ENCODE peak calls at places on chromosomes 5 and 9, in five cellular contexts. P is aorta; G is heart left ventricle; C is fibroblast of pulmonary artery; M is effector memory CD4-positive, alpha-beta T cell. A is an unnamed sample.

GRCh38 chr5:11888221-11888620 is 16.0 kb downstream of the CTNND2 start:
- DNase-seq in M (no peak), G (no peak), C (no peak), P (no peak), A (no peak)

GRCh38 chr5:1720396-1721110 is 79.1 kb downstream of the MRPL36 start:
- DNase-seq in P (peak; percentile 47), C (no peak), G (no peak), M (no peak), A (peak; percentile 30)

GRCh38 chr9:129162497-129162896 is 15.6 kb downstream of the IER5L start:
- DNase-seq in P (no peak), G (no peak), C (no peak), M (no peak), A (no peak)

GRCh38 chr5:144484124-144484897 is 313.6 kb downstream of the KCTD16 start:
- DNase-seq in P (no peak), G (no peak), C (peak; percentile 27), M (no peak), A (no peak)

GRCh38 chr9:114779352-114779845 is 26.4 kb downstream of the TNFSF15 start:
- DNase-seq in P (peak; percentile 91), C (peak; percentile 59), M (no peak), G (no peak), A (peak; percentile 89)

GRCh38 chr5:175146733-175147132 is 297.2 kb downstream of the DRD1 start:
- DNase-seq in C (no peak), G (no peak), P (no peak), M (no peak), A (no peak)

GRCh38 chr5:127936439-127936972 is 147.1 kb upstream of the SLC12A2 start:
- DNase-seq in M (no peak), C (no peak), P (no peak), G (no peak), A (no peak)

GRCh38 chr5:172719211-172719610 is 51.8 kb downstream of the DUSP1 start:
- DNase-seq in G (no peak), M (no peak), P (peak; percentile 41), C (no peak), A (no peak)

GRCh38 chr5:125961150-125961549 is 462.1 kb upstream of the GRAMD2B start:
- DNase-seq in G (no peak), M (no peak), C (no peak), P (no peak), A (no peak)

GRCh38 chr9:103991001-103991400 is 103.1 kb upstream of the SMC2 start:
- DNase-seq in C (no peak), M (no peak), P (no peak), G (no peak), A (no peak)

GRCh38 chr5:157198277-157199058 is 17.8 kb downstream of the ITK start:
- DNase-seq in G (no peak), C (no peak), M (peak; percentile 24), P (no peak), A (no peak)

GRCh38 chr5:75167345-75167744 is 69.3 kb downstream of the ANKRD31 start:
- DNase-seq in G (no peak), P (no peak), C (peak; percentile 1), M (no peak), A (no peak)

GRCh38 chr5:1090538-1090937 is 21.3 kb downstream of the SLC12A7 start:
- DNase-seq in G (peak; percentile 63), C (peak; percentile 11), M (no peak), P (no peak), A (no peak)

GRCh38 chr5:141843156-141843927 is 34.9 kb downstream of the PCDH1 start:
- DNase-seq in M (no peak), P (no peak), G (no peak), C (peak; percentile 36), A (no peak)

GRCh38 chr9:16335788-16336580 is 534.5 kb downstream of the BNC2 start:
- DNase-seq in P (peak; percentile 85), C (peak; percentile 98), M (no peak), G (no peak), A (no peak)

GRCh38 chr5:127826011-127826410 is 122.8 kb downstream of the CCDC192 start:
- DNase-seq in P (no peak), G (no peak), C (no peak), M (no peak), A (no peak)

GRCh38 chr5:68478306-68479091 is 262.9 kb downstream of the PIK3R1 start:
- DNase-seq in M (no peak), P (no peak), G (no peak), C (peak; percentile 16), A (no peak)

GRCh38 chr5:137487600-137487999 is 11.5 kb downstream of the SPOCK1 start:
- DNase-seq in G (no peak), C (peak; percentile 89), M (no peak), P (no peak), A (no peak)

GRCh38 chr9:109121218-109121796 is 1.6 kb upstream of the TMEM245 start:
- DNase-seq in C (no peak), P (no peak), G (no peak), M (no peak), A (no peak)

GRCh38 chr9:109117856-109118801 is 1.6 kb downstream of the TMEM245 start:
- DNase-seq in P (no peak), G (no peak), C (peak; percentile 95), M (peak; percentile 11), A (no peak)

GRCh38 chr9:109118802-109119438 is 827 bp downstream of the TMEM245 start:
- DNase-seq in P (no peak), M (no peak), G (no peak), C (peak; percentile 17), A (no peak)

GRCh38 chr9:109119439-109120203 is at the start of gene TMEM245:
- DNase-seq in P (peak; percentile 98), G (peak; percentile 98), M (peak; percentile 92), C (peak; percentile 100), A (peak; percentile 97)

GRCh38 chr9:109120204-109120789 is 550 bp upstream of the TMEM245 start:
- DNase-seq in G (no peak), C (no peak), M (no peak), P (no peak), A (no peak)
- H3K4me3 ChIP-seq in G (no peak overlapping the region), C (no peak overlapping the region), M (no peak overlapping the region), P (no peak overlapping the region), A (no peak overlapping the region)

DNA sequence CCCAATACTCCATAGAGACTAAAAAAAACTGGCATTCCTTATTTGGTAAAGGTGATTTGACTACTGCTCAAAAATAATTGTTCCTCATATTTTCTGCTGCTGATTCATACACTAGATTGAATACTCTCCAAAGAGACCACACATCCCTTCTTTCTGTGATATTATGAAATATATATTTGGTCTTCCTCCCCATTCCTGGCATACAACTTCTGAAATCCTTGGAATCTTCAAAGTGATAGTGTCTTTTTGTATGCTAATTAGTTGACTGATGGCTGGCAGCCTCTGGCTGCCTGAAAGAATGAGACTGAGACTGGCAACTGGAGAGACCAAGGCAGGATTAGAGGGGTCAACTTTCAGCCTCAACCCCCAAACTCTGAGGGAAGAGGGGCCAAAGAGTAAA is 348.0 kb upstream of the RFX3 start:
- DNase-seq in G (no peak), M (no peak), C (peak; percentile 63), P (no peak), A (no peak)
- H3K4me3 ChIP-seq in G (no peak overlapping the region), M (no peak overlapping the region), C (no peak overlapping the region), P (no peak overlapping the region), A (no peak overlapping the region)

DNA sequence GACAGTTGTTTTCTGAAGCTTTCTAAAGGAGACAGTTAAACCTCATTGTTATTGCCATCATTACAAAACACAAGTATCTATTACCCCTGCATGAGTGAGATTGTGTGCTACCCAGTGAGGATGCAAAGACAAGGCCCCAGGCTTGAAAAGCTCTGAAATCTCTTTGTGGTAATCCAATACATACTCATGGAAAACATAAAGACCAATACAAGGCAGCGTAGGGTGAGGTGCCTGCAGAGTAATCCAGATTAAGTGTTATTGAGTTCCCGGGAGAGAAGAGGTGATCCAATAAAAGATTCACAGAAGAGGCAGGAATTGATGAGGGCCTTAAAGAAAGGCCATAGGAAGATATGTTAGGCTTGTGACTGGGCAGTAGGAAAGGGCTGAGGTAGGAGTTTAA is 150.1 kb downstream of the MEF2C start:
- DNase-seq in M (no peak), G (no peak), P (no peak), C (no peak), A (no peak)
- H3K4me3 ChIP-seq in M (no peak overlapping the region), G (no peak overlapping the region), P (no peak overlapping the region), C (no peak overlapping the region), A (no peak overlapping the region)

DNA sequence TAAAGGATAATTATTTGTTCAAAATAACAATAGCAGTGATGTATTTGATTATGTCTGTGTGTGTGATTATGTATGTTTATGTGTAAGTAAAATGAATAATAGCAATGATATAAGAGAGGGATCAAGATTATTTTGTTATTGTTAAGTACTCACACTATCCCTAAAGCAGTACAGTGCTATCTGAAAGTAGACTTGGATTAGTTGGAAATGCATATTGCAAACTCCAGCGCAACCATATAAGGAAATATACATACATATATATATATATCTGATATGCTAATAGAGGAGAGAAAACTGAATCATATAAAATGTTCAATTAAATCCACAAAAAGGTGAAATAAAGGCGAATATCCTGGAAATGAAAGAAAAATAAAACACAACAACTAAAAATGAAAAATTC is 268.4 kb downstream of the HINT1 start:
- DNase-seq in C (no peak), P (no peak), G (no peak), M (no peak), A (no peak)
- H3K4me3 ChIP-seq in C (no peak overlapping the region), P (no peak overlapping the region), G (no peak overlapping the region), M (no peak overlapping the region), A (no peak overlapping the region)

GRCh38 chr9:14399736-14400657 is 86.1 kb upstream of the NFIB start:
- DNase-seq in M (no peak), C (peak; percentile 37), P (no peak), G (no peak), A (no peak)
- H3K4me3 ChIP-seq in M (no peak overlapping the region), C (peak overlapping the region; percentile 16), P (peak overlapping the region; percentile 54), G (peak overlapping the region; percentile 34), A (no peak overlapping the region)

GRCh38 chr5:71483355-71483754 is 27.9 kb downstream of the BDP1 start:
- DNase-seq in P (no peak), M (no peak), G (no peak), C (peak; percentile 75), A (no peak)
- H3K4me3 ChIP-seq in P (no peak overlapping the region), M (no peak overlapping the region), G (no peak overlapping the region), C (no peak overlapping the region), A (no peak overlapping the region)

GRCh38 chr5:62576570-62577172 is 1.9 kb upstream of the LRRC70 start:
- DNase-seq in M (no peak), C (peak; percentile 52), G (no peak), P (no peak), A (no peak)
- H3K4me3 ChIP-seq in M (no peak overlapping the region), C (no peak overlapping the region), G (no peak overlapping the region), P (no peak overlapping the region), A (no peak overlapping the region)

GRCh38 chr5:95760291-95761191 is 29.4 kb downstream of the RHOBTB3 start:
- DNase-seq in G (no peak), M (no peak), P (no peak), C (peak; percentile 94), A (no peak)
- H3K4me3 ChIP-seq in G (peak overlapping the region; percentile 15), M (peak overlapping the region; percentile 49), P (no peak overlapping the region), C (peak overlapping the region; percentile 21), A (peak overlapping the region; percentile 17)

GRCh38 chr5:120457839-120458507 is 6.1 kb upstream of the PRR16 start:
- DNase-seq in M (peak; percentile 5), G (peak; percentile 81), C (peak; percentile 79), P (peak; percentile 92), A (peak; percentile 84)
- H3K4me3 ChIP-seq in M (peak overlapping the region; percentile 42), G (peak overlapping the region; percentile 55), C (peak overlapping the region; percentile 31), P (no peak overlapping the region), A (peak overlapping the region; percentile 47)

GRCh38 chr9:78234810-78235209 is 1.1 kb upstream of the CEP78 start:
- DNase-seq in G (no peak), P (no peak), M (no peak), C (peak; percentile 63), A (no peak)
- H3K4me3 ChIP-seq in G (peak overlapping the region; percentile 78), P (peak overlapping the region; percentile 31), M (peak overlapping the region; percentile 83), C (peak overlapping the region; percentile 66), A (peak overlapping the region; percentile 96)

A was measured in upper lobe of right lung.